ENCODE peak calls at places on chromosomes 16 and 17, in six cellular contexts. L, P, B, C, V and R are unnamed samples.

GRCh38 chr17:75778861-75779249 is 5.8 kb upstream of the UNK start:
- DNase-seq in B (peak), L (no peak), P (peak), V (no peak), C (peak), R (peak)

GRCh38 chr17:73011016-73011486 is 81.4 kb downstream of the SLC39A11 start:
- DNase-seq in C (no peak), P (no peak), B (no peak), L (no peak), V (no peak), R (no peak)

GRCh38 chr17:64773836-64774761 is 112.0 kb upstream of the SMURF2 start:
- DNase-seq in V (peak), P (no peak), B (peak), L (peak), C (no peak), R (peak)

GRCh38 chr17:78493455-78494188 is 83.6 kb downstream of the DNAH17 start:
- DNase-seq in V (no peak), L (no peak), B (no peak), C (no peak), P (no peak), R (no peak)

GRCh38 chr17:14067347-14067746 is 2.0 kb upstream of the COX10 start:
- DNase-seq in B (no peak), C (no peak), L (no peak), V (no peak), P (no peak), R (no peak)

GRCh38 chr16:82096641-82097040 is 61.6 kb downstream of the HSD17B2 start:
- DNase-seq in L (no peak), B (no peak), C (no peak), V (no peak), P (no peak), R (no peak)

GRCh38 chr17:78359936-78360370 is at the start of gene SOCS3:
- DNase-seq in P (peak), V (peak), L (peak), B (peak), C (peak), R (peak)

GRCh38 chr17:62790554-62790953 is 17.6 kb downstream of the MARCHF10 start:
- DNase-seq in B (no peak), V (peak), P (no peak), L (peak), C (no peak), R (no peak)

GRCh38 chr16:11407047-11407982 is 62.1 kb downstream of the RMI2 start:
- DNase-seq in L (peak), V (peak), C (peak), B (peak), P (peak), R (peak)

GRCh38 chr17:59427425-59427921 is 96.0 kb downstream of the YPEL2 start:
- DNase-seq in B (no peak), C (peak), P (peak), L (peak), V (peak), R (no peak)

GRCh38 chr16:4370570-4371480 is 823 bp upstream of the VASN start:
- DNase-seq in B (no peak), P (no peak), C (no peak), V (peak), L (peak), R (no peak)

GRCh38 chr17:73455050-73455687 is 143.4 kb upstream of the CDC42EP4 start:
- DNase-seq in C (no peak), B (no peak), P (no peak), L (no peak), V (no peak), R (no peak)

GRCh38 chr16:9256196-9256595 is 164.8 kb downstream of the HAPSTR1 start:
- DNase-seq in P (no peak), C (peak), B (peak), V (no peak), L (no peak), R (peak)

GRCh38 chr16:53549970-53550406 is 47.0 kb upstream of the AKTIP start:
- DNase-seq in B (peak), V (peak), P (peak), L (peak), C (peak), R (peak)

GRCh38 chr17:50034504-50035364 is 21.2 kb upstream of the ITGA3 start:
- DNase-seq in V (no peak), B (no peak), C (no peak), L (no peak), P (no peak), R (no peak)

GRCh38 chr17:29251969-29252866 is 5.6 kb downstream of the CRYBA1 start:
- DNase-seq in B (peak), V (peak), C (no peak), P (peak), L (peak), R (peak)